ENCODE peak calls at places on chromosome 14, in five cellular contexts. L is lower leg skin, F is A549, K is mucosa of descending colon, C is GM23338. S is an unnamed sample.
A peak's percentile ranks its signal among the peaks of the same experiment; 100 is the strongest.

GRCh38 chr14:74429221-74429691 is 3.2 kb upstream of the SYNDIG1L start:
- DNase-seq in L (peak; percentile 39), C (peak; percentile 90), K (no peak), F (no peak), S (no peak)

GRCh38 chr14:71208702-71209357 is 301.6 kb downstream of the PCNX1 start:
- DNase-seq in C (no peak), L (no peak), F (no peak), K (no peak), S (no peak)

GRCh38 chr14:64817631-64818030 is 62.1 kb downstream of the SPTB start:
- DNase-seq in C (no peak), K (no peak), L (peak; percentile 68), F (no peak), S (no peak)

GRCh38 chr14:86942939-86943338 is 1050.0 kb downstream of the GALC start:
- DNase-seq in K (no peak), F (no peak), L (no peak), C (no peak), S (no peak)

GRCh38 chr14:61774861-61775260 is 12.6 kb downstream of the SNAPC1 start:
- DNase-seq in L (no peak), K (no peak), F (no peak), C (no peak), S (no peak)

GRCh38 chr14:33842299-33842698 is 108.6 kb downstream of the EGLN3 start:
- DNase-seq in F (peak; percentile 19), K (no peak), L (no peak), C (no peak), S (no peak)

GRCh38 chr14:61152851-61153364 is 128.2 kb downstream of the TMEM30B start:
- DNase-seq in L (no peak), F (no peak), K (no peak), C (no peak), S (no peak)

GRCh38 chr14:37673439-37673838 is 78.0 kb downstream of the TTC6 start:
- DNase-seq in K (no peak), F (no peak), C (no peak), L (no peak), S (no peak)

GRCh38 chr14:59311723-59312122 is 123.3 kb downstream of the DAAM1 start:
- DNase-seq in L (no peak), F (no peak), K (no peak), C (no peak), S (no peak)

GRCh38 chr14:32813401-32813800 is 125.3 kb upstream of the NPAS3 start:
- DNase-seq in L (no peak), K (no peak), F (no peak), C (peak; percentile 68), S (no peak)

GRCh38 chr14:37246427-37246829 is 48.7 kb downstream of the MIPOL1 start:
- DNase-seq in K (no peak), F (peak; percentile 61), C (peak; percentile 74), L (no peak), S (no peak)

GRCh38 chr14:31241450-31242114 is 34.0 kb upstream of the HECTD1 start:
- DNase-seq in K (no peak), C (no peak), L (peak; percentile 39), F (no peak), S (no peak)

GRCh38 chr14:38500125-38500524 is 244.2 kb upstream of the CLEC14A start:
- DNase-seq in F (no peak), C (no peak), K (no peak), L (no peak), S (no peak)

GRCh38 chr14:73775339-73776193 is 61.4 kb upstream of the PNMA1 start:
- DNase-seq in L (no peak), F (no peak), K (no peak), C (no peak), S (no peak)

GRCh38 chr14:50937325-50937724 is 7.0 kb downstream of the PYGL start:
- DNase-seq in L (no peak), F (no peak), K (no peak), C (no peak), S (no peak)

GRCh38 chr14:74380845-74381244 is 32.6 kb downstream of the VRTN start:
- DNase-seq in C (no peak), F (no peak), L (no peak), K (no peak), S (no peak)

GRCh38 chr14:35879141-35879648 is 53.1 kb downstream of the BRMS1L start:
- DNase-seq in F (no peak), K (no peak), C (no peak), L (no peak), S (no peak)

GRCh38 chr14:34713122-34713680 is 1.2 kb downstream of the CFL2 start:
- DNase-seq in K (no peak), C (no peak), L (no peak), F (no peak), S (no peak)

GRCh38 chr14:30550335-30550734 is 8.6 kb upstream of the G2E3 start:
- DNase-seq in L (no peak), F (no peak), C (no peak), K (no peak), S (no peak)

GRCh38 chr14:38964630-38965029 is 138.4 kb downstream of the SEC23A start:
- DNase-seq in K (no peak), C (no peak), F (peak; percentile 14), L (no peak), S (no peak)

GRCh38 chr14:51869426-51870113 is 9.2 kb downstream of the GNG2 start:
- DNase-seq in L (no peak), F (no peak), K (no peak), C (no peak), S (no peak)

GRCh38 chr14:46259536-46259935 is 392.0 kb downstream of the RPL10L start:
- DNase-seq in F (peak; percentile 1), K (no peak), C (peak; percentile 31), L (no peak), S (no peak)

GRCh38 chr14:54278087-54278486 is 118.7 kb upstream of the CDKN3 start:
- DNase-seq in L (no peak), F (no peak), K (no peak), C (no peak), S (no peak)

GRCh38 chr14:46999661-47000060 is 348.1 kb upstream of the RPL10L start:
- DNase-seq in L (no peak), F (no peak), C (no peak), K (no peak), S (no peak)

GRCh38 chr14:70073924-70074566 is 114.7 kb downstream of the SLC8A3 start:
- DNase-seq in K (peak; percentile 53), C (peak; percentile 90), L (no peak), F (peak; percentile 85), S (no peak)

GRCh38 chr14:68616255-68616902 is 176.5 kb downstream of the ZFP36L1 start:
- DNase-seq in F (peak; percentile 56), L (no peak), K (no peak), C (no peak), S (no peak)

GRCh38 chr14:59356298-59356697 is 108.9 kb downstream of the GPR135 start:
- DNase-seq in C (no peak), F (no peak), K (no peak), L (no peak), S (no peak)

GRCh38 chr14:43687866-43688265 is 819.2 kb downstream of the FSCB start:
- DNase-seq in K (no peak), L (no peak), C (no peak), F (peak; percentile 19), S (no peak)

GRCh38 chr14:61749264-61749663 is 13.0 kb upstream of the SNAPC1 start:
- DNase-seq in C (no peak), K (no peak), L (no peak), F (peak; percentile 53), S (no peak)

GRCh38 chr14:77926942-77927341 is 127.0 kb downstream of the ADCK1 start:
- DNase-seq in F (no peak), L (no peak), C (no peak), K (no peak), S (no peak)

GRCh38 chr14:32564591-32564990 is 235.5 kb downstream of the AKAP6 start:
- DNase-seq in L (no peak), K (no peak), C (no peak), F (no peak), S (no peak)

GRCh38 chr14:36584167-36584811 is 1.9 kb upstream of the NKX2-8 start:
- DNase-seq in F (no peak), C (no peak), L (no peak), K (no peak), S (no peak)

GRCh38 chr14:88552859-88553258 is 1.9 kb downstream of the PTPN21 start:
- DNase-seq in F (no peak), K (no peak), L (no peak), C (no peak), S (no peak)

GRCh38 chr14:88550078-88550477 is 4.7 kb downstream of the PTPN21 start:
- DNase-seq in L (no peak), C (no peak), F (no peak), K (no peak), S (no peak)

GRCh38 chr14:88553886-88554457 is 835 bp downstream of the PTPN21 start:
- DNase-seq in F (no peak), K (no peak), L (no peak), C (peak; percentile 15), S (no peak)

GRCh38 chr14:88551936-88552565 is 2.8 kb downstream of the PTPN21 start:
- DNase-seq in F (no peak), L (no peak), C (peak; percentile 57), K (no peak), S (no peak)

GRCh38 chr14:88551094-88551870 is 3.5 kb downstream of the PTPN21 start:
- DNase-seq in C (peak; percentile 93), F (peak; percentile 91), L (peak; percentile 96), K (peak; percentile 86), S (peak; percentile 48)
- H3K4me3 ChIP-seq in C (peak overlapping the region; percentile 70), F (peak overlapping the region; percentile 63), L (peak overlapping the region; percentile 61), K (peak overlapping the region; percentile 32), S (peak overlapping the region; percentile 56)

GRCh38 chr14:63710497-63710896 is 17.4 kb downstream of the SGPP1 start:
- DNase-seq in L (no peak), F (no peak), C (no peak), K (no peak), S (no peak)

GRCh38 chr14:63707216-63707615 is 20.6 kb downstream of the SGPP1 start:
- DNase-seq in L (no peak), K (no peak), C (no peak), F (no peak), S (no peak)

GRCh38 chr14:63701614-63702291 is 26.1 kb downstream of the SGPP1 start:
- DNase-seq in L (no peak), F (no peak), K (no peak), C (no peak), S (no peak)

DNA sequence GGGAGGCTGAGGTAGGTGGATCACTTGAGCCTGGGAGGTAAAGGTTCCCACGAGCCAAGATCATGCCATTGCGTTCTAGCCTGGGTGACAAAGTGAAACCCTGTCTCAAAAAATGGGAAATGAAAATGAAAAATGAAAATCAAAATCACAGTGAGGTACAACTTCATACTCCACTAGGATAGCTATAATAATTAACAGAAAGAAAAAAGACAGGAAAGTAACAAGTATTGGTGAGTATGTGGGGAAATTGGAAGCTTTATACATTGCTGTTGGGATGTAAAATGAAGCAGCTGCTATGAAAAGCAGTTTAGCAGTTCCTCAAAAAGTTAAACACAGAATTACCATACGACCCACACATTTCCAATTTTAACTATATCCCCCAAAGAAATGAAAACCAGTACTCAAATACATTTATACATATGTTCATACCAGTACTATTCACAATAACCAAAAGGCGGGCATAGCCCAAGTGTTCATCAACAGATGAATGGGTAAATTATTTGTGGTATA is 22.2 kb downstream of the SGPP1 start:
- DNase-seq in K (no peak), C (no peak), L (no peak), F (no peak), S (no peak)
- H3K4me3 ChIP-seq in K (no peak overlapping the region), C (no peak overlapping the region), L (no peak overlapping the region), F (no peak overlapping the region), S (no peak overlapping the region)

GRCh38 chr14:81363746-81364400 is 36.3 kb downstream of the STON2 start:
- DNase-seq in L (no peak), F (no peak), C (no peak), K (no peak), S (no peak)
- H3K4me3 ChIP-seq in L (no peak overlapping the region), F (no peak overlapping the region), C (no peak overlapping the region), K (no peak overlapping the region), S (no peak overlapping the region)

GRCh38 chr14:93011650-93012317 is 88.8 kb downstream of the CHGA start:
- DNase-seq in K (no peak), F (no peak), C (no peak), L (no peak), S (no peak)
- H3K4me3 ChIP-seq in K (no peak overlapping the region), F (no peak overlapping the region), C (no peak overlapping the region), L (no peak overlapping the region), S (no peak overlapping the region)